ENCODE peak calls at places on chromosomes 13 and 19, in ten cellular contexts. One of them, this sample, is unnamed.
A peak's percentile ranks its signal among the peaks of the same experiment; 100 is the strongest.

GRCh38 chr19:47374876-47375693 is 26.0 kb downstream of the DHX34 start:
- DNase-seq in heart right ventricle: no peak
- DNase-seq in H9: no peak
- DNase-seq in mesothelial cell of epicardium: no peak
- DNase-seq in AG04449: no peak
- DNase-seq in MCF 10A: no peak
- DNase-seq in cardiac muscle cell: no peak
- DNase-seq in cardiac fibroblast: no peak
- DNase-seq in IMR-90: no peak
- DNase-seq in AG09309: no peak
- DNase-seq in this sample: no peak

GRCh38 chr19:45591004-45591637 is 6.5 kb upstream of the OPA3 start:
- DNase-seq in MCF 10A: peak; percentile 60
- DNase-seq in AG04449: no peak
- DNase-seq in cardiac fibroblast: no peak
- DNase-seq in mesothelial cell of epicardium: no peak
- DNase-seq in cardiac muscle cell: peak; percentile 76
- DNase-seq in AG09309: no peak
- DNase-seq in heart right ventricle: no peak
- DNase-seq in IMR-90: peak; percentile 35
- DNase-seq in H9: peak; percentile 89
- DNase-seq in this sample: peak; percentile 48

GRCh38 chr19:55075366-55075998 is at the start of gene EPS8L1:
- DNase-seq in H9: peak; percentile 94
- DNase-seq in AG04449: no peak
- DNase-seq in cardiac fibroblast: no peak
- DNase-seq in IMR-90: no peak
- DNase-seq in cardiac muscle cell: no peak
- DNase-seq in AG09309: no peak
- DNase-seq in mesothelial cell of epicardium: peak; percentile 62
- DNase-seq in MCF 10A: peak; percentile 62
- DNase-seq in heart right ventricle: no peak
- DNase-seq in this sample: no peak

GRCh38 chr19:14091885-14092462 is 1.4 kb upstream of the SAMD1 start:
- DNase-seq in AG04449: no peak
- DNase-seq in heart right ventricle: no peak
- DNase-seq in cardiac fibroblast: no peak
- DNase-seq in cardiac muscle cell: no peak
- DNase-seq in IMR-90: no peak
- DNase-seq in H9: no peak
- DNase-seq in mesothelial cell of epicardium: no peak
- DNase-seq in AG09309: no peak
- DNase-seq in MCF 10A: no peak
- DNase-seq in this sample: no peak

GRCh38 chr19:16118489-16119033 is 6.9 kb downstream of the RAB8A start:
- DNase-seq in cardiac fibroblast: no peak
- DNase-seq in H9: no peak
- DNase-seq in mesothelial cell of epicardium: no peak
- DNase-seq in AG09309: no peak
- DNase-seq in cardiac muscle cell: no peak
- DNase-seq in heart right ventricle: peak; percentile 18
- DNase-seq in AG04449: no peak
- DNase-seq in MCF 10A: no peak
- DNase-seq in IMR-90: no peak
- DNase-seq in this sample: no peak

GRCh38 chr13:49302817-49303216 is 55.1 kb downstream of the CDADC1 start:
- DNase-seq in IMR-90: no peak
- DNase-seq in AG04449: no peak
- DNase-seq in H9: no peak
- DNase-seq in cardiac fibroblast: no peak
- DNase-seq in heart right ventricle: no peak
- DNase-seq in AG09309: no peak
- DNase-seq in MCF 10A: no peak
- DNase-seq in cardiac muscle cell: no peak
- DNase-seq in mesothelial cell of epicardium: no peak
- DNase-seq in this sample: no peak

GRCh38 chr13:101262306-101262705 is 154.0 kb downstream of the NALCN start:
- DNase-seq in cardiac muscle cell: no peak
- DNase-seq in IMR-90: no peak
- DNase-seq in MCF 10A: no peak
- DNase-seq in H9: no peak
- DNase-seq in AG09309: no peak
- DNase-seq in AG04449: no peak
- DNase-seq in heart right ventricle: no peak
- DNase-seq in cardiac fibroblast: no peak
- DNase-seq in mesothelial cell of epicardium: no peak
- DNase-seq in this sample: no peak

GRCh38 chr19:36079389-36079788 is 24.7 kb downstream of the WDR62 start:
- DNase-seq in AG04449: no peak
- DNase-seq in cardiac muscle cell: no peak
- DNase-seq in AG09309: no peak
- DNase-seq in IMR-90: no peak
- DNase-seq in H9: no peak
- DNase-seq in cardiac fibroblast: no peak
- DNase-seq in heart right ventricle: no peak
- DNase-seq in MCF 10A: no peak
- DNase-seq in mesothelial cell of epicardium: no peak
- DNase-seq in this sample: no peak

GRCh38 chr13:27607125-27607524 is 13.2 kb downstream of the LNX2 start:
- DNase-seq in H9: no peak
- DNase-seq in cardiac fibroblast: peak; percentile 88
- DNase-seq in heart right ventricle: peak; percentile 23
- DNase-seq in AG04449: peak; percentile 28
- DNase-seq in MCF 10A: peak; percentile 65
- DNase-seq in cardiac muscle cell: peak; percentile 6
- DNase-seq in AG09309: peak; percentile 44
- DNase-seq in mesothelial cell of epicardium: no peak
- DNase-seq in IMR-90: peak; percentile 90
- DNase-seq in this sample: no peak

GRCh38 chr19:45547211-45547770 is 37.3 kb downstream of the OPA3 start:
- DNase-seq in cardiac fibroblast: no peak
- DNase-seq in cardiac muscle cell: no peak
- DNase-seq in mesothelial cell of epicardium: no peak
- DNase-seq in AG04449: no peak
- DNase-seq in heart right ventricle: no peak
- DNase-seq in IMR-90: no peak
- DNase-seq in MCF 10A: no peak
- DNase-seq in AG09309: no peak
- DNase-seq in H9: no peak
- DNase-seq in this sample: no peak

GRCh38 chr13:98507060-98507797 is 69.7 kb downstream of the STK24 start:
- DNase-seq in heart right ventricle: peak; percentile 80
- DNase-seq in mesothelial cell of epicardium: no peak
- DNase-seq in MCF 10A: peak; percentile 78
- DNase-seq in cardiac fibroblast: peak; percentile 79
- DNase-seq in AG04449: no peak
- DNase-seq in cardiac muscle cell: peak; percentile 86
- DNase-seq in IMR-90: no peak
- DNase-seq in AG09309: no peak
- DNase-seq in H9: no peak
- DNase-seq in this sample: peak; percentile 66

GRCh38 chr13:114219406-114219805 is 15.3 kb upstream of the CDC16 start:
- DNase-seq in IMR-90: no peak
- DNase-seq in AG04449: no peak
- DNase-seq in cardiac muscle cell: no peak
- DNase-seq in mesothelial cell of epicardium: no peak
- DNase-seq in H9: no peak
- DNase-seq in MCF 10A: no peak
- DNase-seq in cardiac fibroblast: peak; percentile 31
- DNase-seq in heart right ventricle: no peak
- DNase-seq in AG09309: no peak
- DNase-seq in this sample: no peak

GRCh38 chr13:62908321-62908720 is 1492.7 kb upstream of the PCDH20 start:
- DNase-seq in MCF 10A: no peak
- DNase-seq in cardiac fibroblast: no peak
- DNase-seq in AG04449: no peak
- DNase-seq in IMR-90: no peak
- DNase-seq in heart right ventricle: no peak
- DNase-seq in H9: no peak
- DNase-seq in mesothelial cell of epicardium: no peak
- DNase-seq in cardiac muscle cell: no peak
- DNase-seq in AG09309: no peak
- DNase-seq in this sample: no peak

GRCh38 chr19:7211191-7211988 is 82.8 kb downstream of the INSR start:
- DNase-seq in H9: no peak
- DNase-seq in heart right ventricle: peak; percentile 69
- DNase-seq in cardiac muscle cell: peak; percentile 55
- DNase-seq in AG04449: no peak
- DNase-seq in IMR-90: peak; percentile 50
- DNase-seq in MCF 10A: no peak
- DNase-seq in cardiac fibroblast: peak; percentile 83
- DNase-seq in mesothelial cell of epicardium: no peak
- DNase-seq in AG09309: no peak
- DNase-seq in this sample: no peak

GRCh38 chr13:83618966-83619365 is 263.3 kb downstream of the SLITRK1 start:
- DNase-seq in MCF 10A: peak; percentile 71
- DNase-seq in cardiac muscle cell: no peak
- DNase-seq in H9: no peak
- DNase-seq in mesothelial cell of epicardium: no peak
- DNase-seq in AG04449: peak; percentile 10
- DNase-seq in heart right ventricle: no peak
- DNase-seq in IMR-90: no peak
- DNase-seq in AG09309: peak; percentile 18
- DNase-seq in cardiac fibroblast: peak; percentile 14
- DNase-seq in this sample: no peak

GRCh38 chr13:49308104-49308875 is 60.6 kb downstream of the CDADC1 start:
- DNase-seq in H9: no peak
- DNase-seq in IMR-90: peak; percentile 66
- DNase-seq in MCF 10A: no peak
- DNase-seq in cardiac muscle cell: no peak
- DNase-seq in mesothelial cell of epicardium: no peak
- DNase-seq in AG04449: no peak
- DNase-seq in heart right ventricle: peak; percentile 74
- DNase-seq in cardiac fibroblast: peak; percentile 89
- DNase-seq in AG09309: no peak
- DNase-seq in this sample: no peak

GRCh38 chr13:110089815-110090214 is 217.1 kb downstream of the COL4A1 start:
- DNase-seq in cardiac fibroblast: no peak
- DNase-seq in mesothelial cell of epicardium: no peak
- DNase-seq in H9: no peak
- DNase-seq in IMR-90: no peak
- DNase-seq in AG09309: no peak
- DNase-seq in MCF 10A: no peak
- DNase-seq in cardiac muscle cell: no peak
- DNase-seq in AG04449: no peak
- DNase-seq in heart right ventricle: no peak
- DNase-seq in this sample: no peak

GRCh38 chr19:43480574-43480973 is 15.2 kb upstream of the LYPD3 start:
- DNase-seq in mesothelial cell of epicardium: no peak
- DNase-seq in MCF 10A: no peak
- DNase-seq in IMR-90: no peak
- DNase-seq in cardiac fibroblast: no peak
- DNase-seq in AG04449: no peak
- DNase-seq in heart right ventricle: no peak
- DNase-seq in cardiac muscle cell: no peak
- DNase-seq in AG09309: no peak
- DNase-seq in H9: no peak
- DNase-seq in this sample: no peak

DNA sequence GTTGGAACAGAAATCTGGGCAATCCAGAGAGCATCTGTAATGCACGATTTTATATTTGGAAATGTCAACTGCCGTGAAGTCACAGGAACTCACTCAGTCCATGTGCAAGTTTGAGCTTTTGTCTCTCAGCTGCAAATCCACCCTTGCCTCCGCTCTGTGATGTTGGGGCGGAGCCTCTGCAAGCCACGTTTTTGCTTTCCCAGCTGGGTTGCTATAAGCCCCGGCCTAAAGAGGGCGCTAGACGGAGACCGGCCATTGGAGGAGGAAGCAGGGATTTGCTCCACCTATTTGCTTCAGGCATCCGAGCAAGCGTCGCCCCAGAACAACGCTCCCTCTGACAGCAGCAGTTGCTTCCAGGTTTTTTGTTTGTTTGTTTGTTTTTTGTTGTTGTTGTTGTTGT is 56.2 kb downstream of the TRPM4 start:
- DNase-seq in AG09309: no peak
- DNase-seq in mesothelial cell of epicardium: no peak
- DNase-seq in cardiac muscle cell: no peak
- DNase-seq in heart right ventricle: no peak
- DNase-seq in AG04449: no peak
- DNase-seq in IMR-90: no peak
- DNase-seq in MCF 10A: no peak
- DNase-seq in H9: peak; percentile 70
- DNase-seq in cardiac fibroblast: no peak
- DNase-seq in this sample: peak; percentile 22
- TF ChIP-seq CTCF in AG09309: no peak
- TF ChIP-seq CTCF in mesothelial cell of epicardium: peak; percentile 28
- TF ChIP-seq CTCF in cardiac muscle cell: no peak
- TF ChIP-seq CTCF in heart right ventricle: no peak
- TF ChIP-seq CTCF in AG04449: no peak
- TF ChIP-seq CTCF in IMR-90: no peak
- TF ChIP-seq CTCF in MCF 10A: no peak
- TF ChIP-seq CTCF in H9: peak; percentile 60
- TF ChIP-seq CTCF in cardiac fibroblast: peak; percentile 22
- TF ChIP-seq CTCF in this sample: no peak

DNA sequence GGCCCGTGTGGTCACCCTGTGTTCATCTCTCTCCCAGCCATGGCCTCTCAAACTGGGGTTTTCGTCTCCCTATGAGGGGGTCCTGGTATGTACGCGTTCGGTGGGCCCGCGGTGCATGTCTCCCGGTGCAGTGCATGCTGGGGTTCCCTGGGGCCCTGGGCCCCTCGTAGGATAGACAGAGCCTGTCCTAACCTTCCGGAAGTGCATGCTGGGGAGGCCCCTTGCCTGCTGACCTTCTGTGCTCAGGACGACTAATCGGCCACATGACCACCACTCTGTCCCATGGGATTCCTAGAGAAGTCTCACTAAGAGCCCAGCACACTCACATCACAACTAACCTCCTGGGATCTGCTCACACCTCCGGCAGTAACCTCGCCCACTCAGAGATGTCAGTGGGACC is 4.9 kb upstream of the USE1 start:
- DNase-seq in IMR-90: peak; percentile 16
- DNase-seq in AG04449: no peak
- DNase-seq in H9: no peak
- DNase-seq in MCF 10A: no peak
- DNase-seq in cardiac fibroblast: no peak
- DNase-seq in mesothelial cell of epicardium: no peak
- DNase-seq in cardiac muscle cell: no peak
- DNase-seq in heart right ventricle: no peak
- DNase-seq in AG09309: no peak
- DNase-seq in this sample: no peak
- TF ChIP-seq CTCF in IMR-90: no peak
- TF ChIP-seq CTCF in AG04449: no peak
- TF ChIP-seq CTCF in H9: no peak
- TF ChIP-seq CTCF in MCF 10A: no peak
- TF ChIP-seq CTCF in cardiac fibroblast: no peak
- TF ChIP-seq CTCF in mesothelial cell of epicardium: no peak
- TF ChIP-seq CTCF in cardiac muscle cell: no peak
- TF ChIP-seq CTCF in heart right ventricle: no peak
- TF ChIP-seq CTCF in AG09309: no peak
- TF ChIP-seq CTCF in this sample: no peak

GRCh38 chr19:9958451-9958850 is 22.1 kb upstream of the OLFM2 start:
- DNase-seq in MCF 10A: peak; percentile 39
- DNase-seq in mesothelial cell of epicardium: no peak
- DNase-seq in AG09309: peak; percentile 95
- DNase-seq in heart right ventricle: no peak
- DNase-seq in AG04449: peak; percentile 84
- DNase-seq in cardiac muscle cell: no peak
- DNase-seq in IMR-90: peak; percentile 91
- DNase-seq in cardiac fibroblast: peak; percentile 89
- DNase-seq in H9: no peak
- DNase-seq in this sample: no peak
- TF ChIP-seq CTCF in MCF 10A: no peak
- TF ChIP-seq CTCF in mesothelial cell of epicardium: no peak
- TF ChIP-seq CTCF in AG09309: peak; percentile 1
- TF ChIP-seq CTCF in heart right ventricle: no peak
- TF ChIP-seq CTCF in AG04449: no peak
- TF ChIP-seq CTCF in cardiac muscle cell: no peak
- TF ChIP-seq CTCF in IMR-90: no peak
- TF ChIP-seq CTCF in cardiac fibroblast: no peak
- TF ChIP-seq CTCF in H9: no peak
- TF ChIP-seq CTCF in this sample: no peak

GRCh38 chr19:2648099-2648498 is 54.4 kb downstream of the GNG7 start:
- DNase-seq in AG09309: no peak
- DNase-seq in IMR-90: no peak
- DNase-seq in MCF 10A: no peak
- DNase-seq in AG04449: no peak
- DNase-seq in H9: no peak
- DNase-seq in heart right ventricle: no peak
- DNase-seq in cardiac fibroblast: no peak
- DNase-seq in cardiac muscle cell: no peak
- DNase-seq in mesothelial cell of epicardium: no peak
- DNase-seq in this sample: no peak
- TF ChIP-seq CTCF in AG09309: no peak
- TF ChIP-seq CTCF in IMR-90: no peak
- TF ChIP-seq CTCF in MCF 10A: no peak
- TF ChIP-seq CTCF in AG04449: no peak
- TF ChIP-seq CTCF in H9: no peak
- TF ChIP-seq CTCF in heart right ventricle: no peak
- TF ChIP-seq CTCF in cardiac fibroblast: no peak
- TF ChIP-seq CTCF in cardiac muscle cell: no peak
- TF ChIP-seq CTCF in mesothelial cell of epicardium: no peak
- TF ChIP-seq CTCF in this sample: no peak